ENCODE peak calls at places on chromosomes 7 and 10, in ten cellular contexts. T, Y, F, K, N, H, X, M, A and V are unnamed samples. For H3K36me3, the result is how much of the 10 kb centered on the place peaks cover.

GRCh38 chr10:50788951-50789904 is 49.5 kb downstream of the ASAH2B start:
- DNase-seq in T (peak), Y (no peak), F (no peak), K (no peak), N (no peak), H (no peak), X (peak), M (peak), A (no peak), V (no peak)

GRCh38 chr7:73850781-73851207 is 8.5 kb upstream of the METTL27 start:
- DNase-seq in T (peak), Y (no peak), F (no peak), K (no peak), N (no peak), H (peak), X (no peak), M (peak), A (no peak), V (no peak)

GRCh38 chr10:66714741-66715140 is 211.1 kb upstream of the LRRTM3 start:
- DNase-seq in T (peak), Y (no peak), F (no peak), K (no peak), N (no peak), H (no peak), X (no peak), M (peak), A (no peak), V (no peak)

GRCh38 chr7:16708980-16709379 is 44.6 kb upstream of the TSPAN13 start:
- DNase-seq in T (peak), Y (no peak), F (no peak), K (no peak), N (no peak), H (peak), X (peak), M (peak), A (no peak), V (no peak)

GRCh38 chr7:32089256-32089655 is 19.0 kb upstream of the PDE1C start:
- DNase-seq in T (no peak), Y (no peak), F (no peak), K (no peak), N (no peak), H (no peak), X (no peak), M (no peak), A (no peak), V (no peak)

GRCh38 chr10:91880310-91880709 is 29.0 kb downstream of the FGFBP3 start:
- DNase-seq in T (peak), Y (no peak), F (no peak), K (no peak), N (no peak), H (no peak), X (peak), M (peak), A (no peak), V (peak)

GRCh38 chr10:32629910-32630309 is 184.0 kb downstream of the CCDC7 start:
- DNase-seq in T (no peak), Y (no peak), F (no peak), K (no peak), N (no peak), H (no peak), X (peak), M (no peak), A (no peak), V (no peak)

GRCh38 chr10:24518411-24518810 is 205.3 kb downstream of the ARHGAP21 start:
- DNase-seq in T (no peak), Y (no peak), F (no peak), K (no peak), N (no peak), H (no peak), X (no peak), M (no peak), A (no peak), V (no peak)

GRCh38 chr10:100969175-100970075 is at the start of gene SEMA4G:
- DNase-seq in T (peak), Y (peak), F (peak), K (peak), N (peak), H (no peak), X (peak), M (no peak), A (no peak), V (no peak)

GRCh38 chr7:149524399-149524798 is 26.8 kb upstream of the ZNF746 start:
- DNase-seq in T (peak), Y (no peak), F (no peak), K (no peak), N (no peak), H (no peak), X (no peak), M (peak), A (no peak), V (no peak)

GRCh38 chr7:8176370-8177081 is 85.4 kb downstream of the ICA1 start:
- DNase-seq in T (no peak), Y (no peak), F (no peak), K (no peak), N (peak), H (no peak), X (no peak), M (no peak), A (no peak), V (no peak)

GRCh38 chr7:153432056-153432455 is 620.1 kb upstream of the DPP6 start:
- DNase-seq in T (no peak), Y (no peak), F (no peak), K (no peak), N (no peak), H (no peak), X (peak), M (no peak), A (no peak), V (no peak)

GRCh38 chr7:80767655-80768054 is 129.2 kb downstream of the CD36 start:
- DNase-seq in T (no peak), Y (no peak), F (no peak), K (no peak), N (no peak), H (no peak), X (no peak), M (no peak), A (no peak), V (no peak)

GRCh38 chr7:157554393-157555238 is 217.8 kb downstream of the DNAJB6 start:
- DNase-seq in T (no peak), Y (no peak), F (no peak), K (peak), N (no peak), H (no peak), X (no peak), M (no peak), A (peak), V (no peak)

GRCh38 chr10:25083546-25084111 is 67.2 kb downstream of the THNSL1 start:
- DNase-seq in T (no peak), Y (no peak), F (no peak), K (no peak), N (no peak), H (no peak), X (no peak), M (no peak), A (no peak), V (no peak)

GRCh38 chr7:123492485-123492884 is 41.9 kb downstream of the IQUB start:
- DNase-seq in T (peak), Y (no peak), F (no peak), K (no peak), N (no peak), H (no peak), X (peak), M (no peak), A (no peak), V (no peak)

GRCh38 chr10:57921140-57921539 is 346.6 kb downstream of the IPMK start:
- DNase-seq in T (no peak), Y (no peak), F (no peak), K (no peak), N (no peak), H (no peak), X (no peak), M (peak), A (no peak), V (no peak)

GRCh38 chr7:48112431-48113165 is 23.5 kb downstream of the UPP1 start:
- DNase-seq in T (peak), Y (no peak), F (no peak), K (no peak), N (no peak), H (no peak), X (no peak), M (no peak), A (no peak), V (no peak)

GRCh38 chr10:98242823-98243222 is 25.2 kb downstream of the LOXL4 start:
- DNase-seq in T (peak), Y (no peak), F (no peak), K (no peak), N (no peak), H (no peak), X (no peak), M (no peak), A (no peak), V (no peak)

GRCh38 chr7:44695756-44696155 is 52.9 kb upstream of the ZMIZ2 start:
- DNase-seq in T (no peak), Y (no peak), F (no peak), K (no peak), N (no peak), H (peak), X (no peak), M (no peak), A (no peak), V (no peak)

GRCh38 chr10:100986952-100987684 is at the start of the genes MRPL43 and TWNK:
- DNase-seq in T (peak), Y (peak), F (peak), K (peak), N (peak), H (peak), X (peak), M (peak), A (peak), V (peak)

GRCh38 chr7:418636-419280 is 100.9 kb downstream of the PDGFA start:
- DNase-seq in T (no peak), Y (no peak), F (no peak), K (peak), N (no peak), H (no peak), X (no peak), M (no peak), A (peak), V (no peak)

GRCh38 chr10:4678023-4678950 is 147.7 kb upstream of the AKR1E2 start:
- DNase-seq in T (peak), Y (no peak), F (no peak), K (no peak), N (no peak), H (no peak), X (no peak), M (peak), A (no peak), V (no peak)

GRCh38 chr10:77820349-77820748 is 106.2 kb downstream of the DLG5 start:
- DNase-seq in T (no peak), Y (no peak), F (no peak), K (no peak), N (no peak), H (no peak), X (no peak), M (peak), A (no peak), V (no peak)

GRCh38 chr7:80699030-80699638 is 60.7 kb downstream of the CD36 start:
- DNase-seq in T (peak), Y (no peak), F (no peak), K (no peak), N (no peak), H (no peak), X (peak), M (peak), A (no peak), V (no peak)

GRCh38 chr10:65497837-65498236 is 1428.0 kb upstream of the LRRTM3 start:
- DNase-seq in T (peak), Y (no peak), F (no peak), K (no peak), N (no peak), H (no peak), X (no peak), M (no peak), A (no peak), V (no peak)

GRCh38 chr10:5685764-5686240 is 1.2 kb downstream of the TASOR2 start:
- DNase-seq in T (no peak), Y (no peak), F (no peak), K (no peak), N (no peak), H (no peak), X (no peak), M (no peak), A (no peak), V (no peak)

GRCh38 chr7:15832996-15833395 is 146.5 kb upstream of the MEOX2 start:
- DNase-seq in T (peak), Y (no peak), F (peak), K (no peak), N (no peak), H (peak), X (no peak), M (no peak), A (no peak), V (no peak)

GRCh38 chr7:51456471-51457060 is 140.0 kb upstream of the COBL start:
- DNase-seq in T (no peak), Y (no peak), F (no peak), K (no peak), N (no peak), H (no peak), X (no peak), M (no peak), A (no peak), V (no peak)

GRCh38 chr7:74104702-74105101 is 21.1 kb downstream of the LIMK1 start:
- DNase-seq in T (peak), Y (no peak), F (no peak), K (no peak), N (no peak), H (peak), X (no peak), M (peak), A (no peak), V (no peak)

GRCh38 chr10:93023013-93023650 is 37.5 kb upstream of the CYP26C1 start:
- DNase-seq in T (no peak), Y (no peak), F (no peak), K (no peak), N (no peak), H (no peak), X (no peak), M (no peak), A (no peak), V (no peak)

GRCh38 chr7:25835191-25835590 is 316.8 kb upstream of the NFE2L3 start:
- DNase-seq in T (no peak), Y (no peak), F (no peak), K (no peak), N (no peak), H (no peak), X (no peak), M (peak), A (no peak), V (no peak)

GRCh38 chr10:7464703-7465102 is 53.9 kb upstream of the SFMBT2 start:
- DNase-seq in T (no peak), Y (no peak), F (peak), K (no peak), N (no peak), H (no peak), X (no peak), M (no peak), A (no peak), V (no peak)

DNA sequence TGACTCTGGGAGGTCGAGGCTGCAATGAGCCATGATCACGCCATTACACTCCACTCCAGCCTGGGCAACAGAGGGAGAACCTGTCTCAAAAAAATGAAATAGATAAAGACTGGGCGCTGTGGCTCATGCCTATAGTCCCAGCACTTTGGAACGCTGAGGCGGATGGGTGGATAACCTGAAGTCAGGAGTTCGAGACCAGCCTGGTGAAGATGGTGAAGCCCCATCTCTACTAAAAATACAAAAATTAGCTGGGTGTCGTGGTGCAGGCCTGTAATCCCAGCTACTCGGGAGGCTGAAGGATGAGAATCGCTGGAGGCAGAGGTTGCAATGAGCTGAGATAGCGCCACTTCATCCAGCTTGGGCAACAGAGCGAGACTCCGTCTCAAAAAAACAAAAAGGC is 1.1 kb upstream of the DDX21 start:
- DNase-seq in T (no peak), Y (no peak), F (no peak), K (no peak), N (no peak), H (no peak), X (no peak), M (no peak), A (no peak), V (no peak)
- H3K4me3 ChIP-seq in T (peak), Y (no peak), F (no peak), K (no peak), N (no peak), H (no peak), X (peak), M (peak), A (no peak), V (no peak)

GRCh38 chr10:34775044-34775637 is 40.0 kb downstream of the PARD3 start:
- DNase-seq in T (no peak), Y (no peak), F (no peak), K (no peak), N (no peak), H (no peak), X (no peak), M (no peak), A (no peak), V (no peak)
- H3K36me3 ChIP-seq in T (under half), Y (under half), F (under half), K (under half), N (under half), H (under half), X (under half), M (under half), A (under half), V (under half)

GRCh38 chr10:109926141-109926745 is 2.9 kb upstream of the XPNPEP1 start:
- DNase-seq in T (no peak), Y (no peak), F (no peak), K (no peak), N (no peak), H (no peak), X (no peak), M (no peak), A (no peak), V (no peak)

GRCh38 chr10:109931153-109931552 is 7.8 kb upstream of the XPNPEP1 start:
- DNase-seq in T (no peak), Y (no peak), F (no peak), K (no peak), N (no peak), H (peak), X (no peak), M (no peak), A (no peak), V (no peak)

GRCh38 chr10:109932391-109932790 is 9.1 kb upstream of the XPNPEP1 start:
- DNase-seq in T (no peak), Y (no peak), F (no peak), K (no peak), N (no peak), H (no peak), X (no peak), M (no peak), A (no peak), V (no peak)

GRCh38 chr10:109928393-109928792 is 5.1 kb upstream of the XPNPEP1 start:
- DNase-seq in T (no peak), Y (no peak), F (no peak), K (no peak), N (no peak), H (no peak), X (no peak), M (no peak), A (no peak), V (no peak)

DNA sequence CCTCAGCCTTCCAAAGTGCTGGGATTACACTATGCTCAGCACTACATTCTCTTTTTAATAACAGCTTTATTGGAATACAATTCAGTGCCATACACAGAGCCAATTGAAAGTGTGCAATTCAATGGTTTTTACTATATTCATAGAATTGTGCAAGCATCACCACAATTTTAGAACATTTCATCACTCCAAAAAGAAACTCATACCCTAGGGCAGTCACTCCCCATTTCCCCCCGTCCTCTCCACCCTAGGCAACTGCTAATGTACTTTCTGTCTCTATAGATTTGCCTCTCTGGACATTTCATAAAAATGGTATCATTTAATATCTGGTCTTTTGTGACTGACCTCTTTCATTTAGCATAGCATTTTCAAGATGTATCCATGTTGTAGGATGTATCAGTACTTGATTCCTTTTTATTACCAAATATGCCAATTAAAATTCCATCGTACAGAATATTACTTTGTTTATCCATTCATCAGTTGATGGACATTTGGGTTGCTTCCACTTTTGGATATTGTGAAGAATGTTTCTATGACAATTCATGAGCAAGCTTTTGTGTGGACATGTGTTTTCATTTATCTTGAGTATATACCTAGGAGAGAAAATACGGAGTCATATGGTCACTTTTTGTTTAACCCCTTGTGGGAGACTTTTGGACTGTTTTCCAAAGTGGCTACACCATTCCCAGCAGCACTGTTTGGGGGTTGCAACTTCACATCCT is 6.3 kb upstream of the XPNPEP1 start:
- DNase-seq in T (no peak), Y (no peak), F (no peak), K (no peak), N (no peak), H (no peak), X (no peak), M (no peak), A (no peak), V (no peak)
- TF ChIP-seq CTCF in T (no peak), Y (no peak), F (no peak), K (no peak), N (no peak), H (no peak), X (no peak), M (no peak), A (no peak), V (no peak)

DNA sequence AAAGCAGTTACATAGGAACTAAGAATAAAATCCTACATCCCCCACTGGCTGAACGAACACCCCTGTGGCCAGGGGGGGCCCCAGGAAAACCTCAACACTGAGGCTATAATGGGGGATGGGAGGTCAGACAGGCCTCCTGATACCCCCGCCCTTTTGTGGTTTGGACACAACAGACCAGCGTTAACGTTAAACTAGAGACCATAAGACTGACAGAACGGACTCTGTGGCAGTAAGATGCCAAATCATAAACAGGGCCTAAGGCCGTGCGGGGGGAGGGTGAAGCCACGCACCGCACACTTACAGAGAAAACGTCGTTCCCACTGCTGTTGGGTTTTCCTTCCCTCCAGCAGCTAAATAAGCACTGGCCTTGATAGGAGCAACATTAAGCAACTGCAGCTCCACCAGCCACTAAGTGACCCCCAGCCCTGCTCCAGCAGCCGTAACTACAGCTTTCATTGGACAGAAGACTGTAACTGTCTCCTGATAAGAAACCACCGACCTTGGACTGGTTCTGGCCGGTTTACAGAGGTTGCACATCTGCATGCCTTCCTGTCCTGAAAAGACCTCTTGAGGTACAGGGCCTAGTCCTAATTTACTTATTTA is 3.4 kb upstream of the PPP2R2D start:
- DNase-seq in T (no peak), Y (no peak), F (peak), K (peak), N (no peak), H (no peak), X (no peak), M (no peak), A (no peak), V (no peak)
- H3K4me3 ChIP-seq in T (no peak), Y (no peak), F (no peak), K (no peak), N (no peak), H (no peak), X (no peak), M (no peak), A (no peak), V (no peak)

GRCh38 chr10:12208460-12208859 is 12.5 kb downstream of the CDC123 start:
- DNase-seq in T (no peak), Y (no peak), F (no peak), K (no peak), N (no peak), H (no peak), X (no peak), M (no peak), A (no peak), V (no peak)
- H3K36me3 ChIP-seq in T (under half), Y (half or more), F (under half), K (under half), N (under half), H (under half), X (under half), M (under half), A (under half), V (under half)